ENCODE peak calls at places on chromosomes 3 and 15, in six cellular contexts. R, H, G, E, X and U are unnamed samples.

GRCh38 chr15:51924146-51925068 is 47.2 kb downstream of the LEO1 start:
- DNase-seq in R (no peak), H (no peak), G (no peak), E (no peak), X (no peak), U (no peak)

GRCh38 chr3:101944308-101944707 is 95.0 kb downstream of the NFKBIZ start:
- DNase-seq in R (no peak), H (no peak), G (no peak), E (no peak), X (no peak), U (no peak)

GRCh38 chr3:197730200-197730599 is 6.5 kb downstream of the RUBCN start:
- DNase-seq in R (peak), H (peak), G (no peak), E (no peak), X (no peak), U (peak)

GRCh38 chr3:8524656-8525399 is 23.2 kb downstream of the LMCD1 start:
- DNase-seq in R (no peak), H (no peak), G (no peak), E (no peak), X (no peak), U (no peak)

GRCh38 chr3:14803981-14804834 is 14.6 kb upstream of the FGD5 start:
- DNase-seq in R (peak), H (no peak), G (no peak), E (peak), X (peak), U (no peak)

GRCh38 chr15:31474059-31474868 is 147.6 kb downstream of the KLF13 start:
- DNase-seq in R (no peak), H (no peak), G (peak), E (no peak), X (no peak), U (no peak)

GRCh38 chr3:123287962-123288302 is 86.2 kb downstream of the SEC22A start:
- DNase-seq in R (no peak), H (no peak), G (no peak), E (no peak), X (no peak), U (no peak)

GRCh38 chr3:72300621-72301020 is 515.7 kb upstream of the PROK2 start:
- DNase-seq in R (no peak), H (no peak), G (no peak), E (no peak), X (no peak), U (no peak)

GRCh38 chr3:23735062-23735461 is 70.7 kb upstream of the UBE2E1 start:
- DNase-seq in R (no peak), H (no peak), G (no peak), E (no peak), X (no peak), U (no peak)

GRCh38 chr15:62824111-62824737 is 218.3 kb upstream of the TPM1 start:
- DNase-seq in R (no peak), H (peak), G (no peak), E (no peak), X (no peak), U (peak)

GRCh38 chr3:185645596-185646381 is 59.7 kb downstream of the SENP2 start:
- DNase-seq in R (no peak), H (peak), G (no peak), E (peak), X (no peak), U (no peak)

GRCh38 chr3:183946037-183946436 is 61.4 kb upstream of the PARL start:
- DNase-seq in R (no peak), H (no peak), G (no peak), E (no peak), X (no peak), U (no peak)

GRCh38 chr15:39908186-39908585 is 11.9 kb downstream of the GPR176 start:
- DNase-seq in R (peak), H (peak), G (no peak), E (peak), X (no peak), U (peak)

GRCh38 chr15:76898102-76898501 is 7.0 kb downstream of the SCAPER start:
- DNase-seq in R (no peak), H (no peak), G (no peak), E (no peak), X (no peak), U (no peak)

GRCh38 chr3:15341030-15341726 is 8.8 kb upstream of the SH3BP5 start:
- DNase-seq in R (no peak), H (no peak), G (no peak), E (no peak), X (no peak), U (no peak)

GRCh38 chr3:65342084-65342683 is 654.4 kb upstream of the ADAMTS9 start:
- DNase-seq in R (peak), H (peak), G (peak), E (no peak), X (peak), U (peak)

GRCh38 chr3:118144919-118145318 is 889.7 kb downstream of the IGSF11 start:
- DNase-seq in R (no peak), H (no peak), G (no peak), E (no peak), X (no peak), U (no peak)

GRCh38 chr3:180923561-180923960 is 11.1 kb downstream of the FXR1 start:
- DNase-seq in R (no peak), H (no peak), G (no peak), E (no peak), X (no peak), U (no peak)

GRCh38 chr3:98732239-98733054 is 30.7 kb upstream of the ST3GAL6 start:
- DNase-seq in R (peak), H (peak), G (peak), E (peak), X (peak), U (peak)

GRCh38 chr3:183897606-183898384 is 13.1 kb upstream of the PARL start:
- DNase-seq in R (no peak), H (no peak), G (no peak), E (no peak), X (no peak), U (no peak)

GRCh38 chr15:88900982-88901418 is 5.7 kb upstream of the HAPLN3 start:
- DNase-seq in R (no peak), H (no peak), G (no peak), E (no peak), X (no peak), U (no peak)

GRCh38 chr15:44879066-44879465 is 77.4 kb upstream of the TERB2 start:
- DNase-seq in R (no peak), H (no peak), G (no peak), E (no peak), X (no peak), U (no peak)

GRCh38 chr3:193701896-193702644 is 109.1 kb downstream of the OPA1 start:
- DNase-seq in R (no peak), H (no peak), G (no peak), E (no peak), X (no peak), U (no peak)

GRCh38 chr3:113773381-113773780 is 26.5 kb downstream of the ATP6V1A start:
- DNase-seq in R (peak), H (no peak), G (no peak), E (no peak), X (no peak), U (peak)

GRCh38 chr15:51681303-51681963 is at the start of gene SCG3:
- DNase-seq in R (peak), H (peak), G (peak), E (peak), X (peak), U (peak)

GRCh38 chr15:64842986-64843561 is 1.4 kb downstream of the PLEKHO2 start:
- DNase-seq in R (no peak), H (peak), G (no peak), E (peak), X (peak), U (peak)